ENCODE peak calls at places on chromosome 17, in seven cellular contexts. One of them, this sample, is unnamed.

GRCh38 chr17:72580321-72581127 is 459.7 kb downstream of the SOX9 start:
- DNase-seq in stomach: peak; percentile 84
- DNase-seq in activated CD4-positive, alpha-beta T cell treated with anti-CD3 and anti-CD28 coated beads, Interleukin-2, amount 50 U/mL, for 4 hours: no peak
- DNase-seq in ureter: peak; percentile 61
- DNase-seq in NCI-H774: peak; percentile 99
- DNase-seq in lung: peak; percentile 44
- DNase-seq in T-helper 9 cell: no peak
- DNase-seq in this sample: no peak

GRCh38 chr17:5826384-5826783 is 242.1 kb upstream of the NLRP1 start:
- DNase-seq in stomach: no peak
- DNase-seq in activated CD4-positive, alpha-beta T cell treated with anti-CD3 and anti-CD28 coated beads, Interleukin-2, amount 50 U/mL, for 4 hours: no peak
- DNase-seq in ureter: no peak
- DNase-seq in NCI-H774: no peak
- DNase-seq in lung: no peak
- DNase-seq in T-helper 9 cell: no peak
- DNase-seq in this sample: no peak

GRCh38 chr17:62911106-62911505 is 54.9 kb upstream of the TANC2 start:
- DNase-seq in stomach: no peak
- DNase-seq in activated CD4-positive, alpha-beta T cell treated with anti-CD3 and anti-CD28 coated beads, Interleukin-2, amount 50 U/mL, for 4 hours: no peak
- DNase-seq in ureter: no peak
- DNase-seq in NCI-H774: no peak
- DNase-seq in lung: peak; percentile 11
- DNase-seq in T-helper 9 cell: no peak
- DNase-seq in this sample: no peak

GRCh38 chr17:7496470-7497227 is 12.5 kb downstream of the POLR2A start:
- DNase-seq in stomach: no peak
- DNase-seq in activated CD4-positive, alpha-beta T cell treated with anti-CD3 and anti-CD28 coated beads, Interleukin-2, amount 50 U/mL, for 4 hours: no peak
- DNase-seq in ureter: no peak
- DNase-seq in NCI-H774: no peak
- DNase-seq in lung: no peak
- DNase-seq in T-helper 9 cell: no peak
- DNase-seq in this sample: no peak

GRCh38 chr17:75182569-75183436 is at the start of gene SUMO2:
- DNase-seq in stomach: peak; percentile 97
- DNase-seq in activated CD4-positive, alpha-beta T cell treated with anti-CD3 and anti-CD28 coated beads, Interleukin-2, amount 50 U/mL, for 4 hours: peak; percentile 95
- DNase-seq in ureter: peak; percentile 96
- DNase-seq in NCI-H774: peak; percentile 99
- DNase-seq in lung: peak; percentile 93
- DNase-seq in T-helper 9 cell: peak; percentile 92
- DNase-seq in this sample: peak; percentile 81

GRCh38 chr17:7897773-7898172 is 9.2 kb downstream of the CHD3 start:
- DNase-seq in stomach: no peak
- DNase-seq in activated CD4-positive, alpha-beta T cell treated with anti-CD3 and anti-CD28 coated beads, Interleukin-2, amount 50 U/mL, for 4 hours: no peak
- DNase-seq in ureter: peak; percentile 39
- DNase-seq in NCI-H774: no peak
- DNase-seq in lung: no peak
- DNase-seq in T-helper 9 cell: no peak
- DNase-seq in this sample: no peak

GRCh38 chr17:30244853-30245385 is 9.4 kb upstream of the SLC6A4 start:
- DNase-seq in stomach: no peak
- DNase-seq in activated CD4-positive, alpha-beta T cell treated with anti-CD3 and anti-CD28 coated beads, Interleukin-2, amount 50 U/mL, for 4 hours: no peak
- DNase-seq in ureter: no peak
- DNase-seq in NCI-H774: no peak
- DNase-seq in lung: no peak
- DNase-seq in T-helper 9 cell: no peak
- DNase-seq in this sample: no peak

GRCh38 chr17:82419471-82419995 is 1.1 kb upstream of the OGFOD3 start:
- DNase-seq in stomach: no peak
- DNase-seq in activated CD4-positive, alpha-beta T cell treated with anti-CD3 and anti-CD28 coated beads, Interleukin-2, amount 50 U/mL, for 4 hours: no peak
- DNase-seq in ureter: no peak
- DNase-seq in NCI-H774: no peak
- DNase-seq in lung: no peak
- DNase-seq in T-helper 9 cell: no peak
- DNase-seq in this sample: no peak

GRCh38 chr17:77269696-77270681 is 129.2 kb downstream of the SEC14L1 start:
- DNase-seq in stomach: no peak
- DNase-seq in activated CD4-positive, alpha-beta T cell treated with anti-CD3 and anti-CD28 coated beads, Interleukin-2, amount 50 U/mL, for 4 hours: no peak
- DNase-seq in ureter: no peak
- DNase-seq in NCI-H774: no peak
- DNase-seq in lung: no peak
- DNase-seq in T-helper 9 cell: no peak
- DNase-seq in this sample: no peak

GRCh38 chr17:78933959-78934568 is 8.9 kb upstream of the TIMP2 start:
- DNase-seq in stomach: peak; percentile 96
- DNase-seq in activated CD4-positive, alpha-beta T cell treated with anti-CD3 and anti-CD28 coated beads, Interleukin-2, amount 50 U/mL, for 4 hours: no peak
- DNase-seq in ureter: peak; percentile 94
- DNase-seq in NCI-H774: peak; percentile 79
- DNase-seq in lung: peak; percentile 86
- DNase-seq in T-helper 9 cell: no peak
- DNase-seq in this sample: peak; percentile 54

GRCh38 chr17:28906276-28907051 is 3.6 kb upstream of the DHRS13 start:
- DNase-seq in stomach: no peak
- DNase-seq in activated CD4-positive, alpha-beta T cell treated with anti-CD3 and anti-CD28 coated beads, Interleukin-2, amount 50 U/mL, for 4 hours: no peak
- DNase-seq in ureter: no peak
- DNase-seq in NCI-H774: no peak
- DNase-seq in lung: no peak
- DNase-seq in T-helper 9 cell: no peak
- DNase-seq in this sample: no peak

GRCh38 chr17:2250140-2251095 is 53.2 kb downstream of the SMG6 start:
- DNase-seq in stomach: no peak
- DNase-seq in activated CD4-positive, alpha-beta T cell treated with anti-CD3 and anti-CD28 coated beads, Interleukin-2, amount 50 U/mL, for 4 hours: peak; percentile 26
- DNase-seq in ureter: no peak
- DNase-seq in NCI-H774: no peak
- DNase-seq in lung: no peak
- DNase-seq in T-helper 9 cell: no peak
- DNase-seq in this sample: no peak

GRCh38 chr17:66952031-66952524 is 12.4 kb upstream of the CACNG4 start:
- DNase-seq in stomach: peak; percentile 71
- DNase-seq in activated CD4-positive, alpha-beta T cell treated with anti-CD3 and anti-CD28 coated beads, Interleukin-2, amount 50 U/mL, for 4 hours: no peak
- DNase-seq in ureter: peak; percentile 78
- DNase-seq in NCI-H774: no peak
- DNase-seq in lung: peak; percentile 58
- DNase-seq in T-helper 9 cell: no peak
- DNase-seq in this sample: no peak

GRCh38 chr17:4175921-4176802 is 33.2 kb downstream of the CYB5D2 start:
- DNase-seq in stomach: no peak
- DNase-seq in activated CD4-positive, alpha-beta T cell treated with anti-CD3 and anti-CD28 coated beads, Interleukin-2, amount 50 U/mL, for 4 hours: peak; percentile 34
- DNase-seq in ureter: no peak
- DNase-seq in NCI-H774: no peak
- DNase-seq in lung: no peak
- DNase-seq in T-helper 9 cell: peak; percentile 28
- DNase-seq in this sample: no peak

GRCh38 chr17:6589266-6589946 is 33.1 kb upstream of the PITPNM3 start:
- DNase-seq in stomach: no peak
- DNase-seq in activated CD4-positive, alpha-beta T cell treated with anti-CD3 and anti-CD28 coated beads, Interleukin-2, amount 50 U/mL, for 4 hours: no peak
- DNase-seq in ureter: no peak
- DNase-seq in NCI-H774: no peak
- DNase-seq in lung: no peak
- DNase-seq in T-helper 9 cell: no peak
- DNase-seq in this sample: no peak

This sample was measured in posterior cingulate gyrus.